ENCODE peak calls at places on chromosome 12, in five cellular contexts. One of them, this sample, is unnamed.

GRCh38 chr12:9389796-9390195 is 181.6 kb upstream of the PZP start:
- DNase-seq in cardiac fibroblast: no peak
- DNase-seq in foreskin fibroblast: no peak
- DNase-seq in heart right ventricle: no peak
- DNase-seq in HFFc6: no peak
- DNase-seq in this sample: no peak

GRCh38 chr12:115474525-115475353 is 790.8 kb upstream of the TBX3 start:
- DNase-seq in cardiac fibroblast: no peak
- DNase-seq in foreskin fibroblast: no peak
- DNase-seq in heart right ventricle: no peak
- DNase-seq in HFFc6: no peak
- DNase-seq in this sample: no peak

GRCh38 chr12:56931474-56931978 is 2.7 kb downstream of the SDR9C7 start:
- DNase-seq in cardiac fibroblast: peak; percentile 82
- DNase-seq in foreskin fibroblast: peak; percentile 34
- DNase-seq in heart right ventricle: no peak
- DNase-seq in HFFc6: peak; percentile 34
- DNase-seq in this sample: no peak

GRCh38 chr12:127363392-127363791 is 903.6 kb upstream of the TMEM132C start:
- DNase-seq in cardiac fibroblast: peak; percentile 53
- DNase-seq in foreskin fibroblast: peak; percentile 56
- DNase-seq in heart right ventricle: no peak
- DNase-seq in HFFc6: peak; percentile 6
- DNase-seq in this sample: no peak

GRCh38 chr12:8087666-8088065 is 5.6 kb downstream of the NECAP1 start:
- DNase-seq in cardiac fibroblast: no peak
- DNase-seq in foreskin fibroblast: no peak
- DNase-seq in heart right ventricle: no peak
- DNase-seq in HFFc6: no peak
- DNase-seq in this sample: no peak

GRCh38 chr12:71848212-71848611 is 8.7 kb downstream of the TBC1D15 start:
- DNase-seq in cardiac fibroblast: no peak
- DNase-seq in foreskin fibroblast: no peak
- DNase-seq in heart right ventricle: no peak
- DNase-seq in HFFc6: no peak
- DNase-seq in this sample: no peak

GRCh38 chr12:101570022-101570421 is 24.7 kb upstream of the MYBPC1 start:
- DNase-seq in cardiac fibroblast: peak; percentile 42
- DNase-seq in foreskin fibroblast: peak; percentile 1
- DNase-seq in heart right ventricle: no peak
- DNase-seq in HFFc6: peak; percentile 54
- DNase-seq in this sample: peak; percentile 7

GRCh38 chr12:10634427-10634826 is 21.0 kb upstream of the MAGOHB start:
- DNase-seq in cardiac fibroblast: peak; percentile 77
- DNase-seq in foreskin fibroblast: peak; percentile 82
- DNase-seq in heart right ventricle: no peak
- DNase-seq in HFFc6: peak; percentile 82
- DNase-seq in this sample: no peak

GRCh38 chr12:42485823-42486222 is 103.7 kb downstream of the PRICKLE1 start:
- DNase-seq in cardiac fibroblast: no peak
- DNase-seq in foreskin fibroblast: no peak
- DNase-seq in heart right ventricle: no peak
- DNase-seq in HFFc6: no peak
- DNase-seq in this sample: no peak

GRCh38 chr12:131608740-131609665 is 101.9 kb upstream of the SFSWAP start:
- DNase-seq in cardiac fibroblast: peak; percentile 58
- DNase-seq in foreskin fibroblast: peak; percentile 82
- DNase-seq in heart right ventricle: peak; percentile 75
- DNase-seq in HFFc6: peak; percentile 27
- DNase-seq in this sample: peak; percentile 27

GRCh38 chr12:3273409-3273853 is 196.3 kb downstream of the TSPAN9 start:
- DNase-seq in cardiac fibroblast: peak; percentile 46
- DNase-seq in foreskin fibroblast: peak; percentile 64
- DNase-seq in heart right ventricle: no peak
- DNase-seq in HFFc6: peak; percentile 63
- DNase-seq in this sample: no peak

GRCh38 chr12:75954076-75954475 is 77.5 kb downstream of the PHLDA1 start:
- DNase-seq in cardiac fibroblast: peak; percentile 98
- DNase-seq in foreskin fibroblast: peak; percentile 95
- DNase-seq in heart right ventricle: no peak
- DNase-seq in HFFc6: peak; percentile 98
- DNase-seq in this sample: peak; percentile 95

GRCh38 chr12:101298426-101298825 is 18.5 kb downstream of the UTP20 start:
- DNase-seq in cardiac fibroblast: peak; percentile 94
- DNase-seq in foreskin fibroblast: peak; percentile 61
- DNase-seq in heart right ventricle: no peak
- DNase-seq in HFFc6: peak; percentile 36
- DNase-seq in this sample: peak; percentile 15

GRCh38 chr12:3353621-3354020 is 137.4 kb upstream of the PRMT8 start:
- DNase-seq in cardiac fibroblast: no peak
- DNase-seq in foreskin fibroblast: no peak
- DNase-seq in heart right ventricle: no peak
- DNase-seq in HFFc6: no peak
- DNase-seq in this sample: no peak

GRCh38 chr12:84069079-84069661 is 843.4 kb downstream of the SLC6A15 start:
- DNase-seq in cardiac fibroblast: no peak
- DNase-seq in foreskin fibroblast: peak; percentile 59
- DNase-seq in heart right ventricle: no peak
- DNase-seq in HFFc6: no peak
- DNase-seq in this sample: no peak

GRCh38 chr12:113403435-113404415 is at the start of gene SDS:
- DNase-seq in cardiac fibroblast: peak; percentile 23
- DNase-seq in foreskin fibroblast: no peak
- DNase-seq in heart right ventricle: peak; percentile 65
- DNase-seq in HFFc6: no peak
- DNase-seq in this sample: no peak

GRCh38 chr12:5580911-5581488 is 149.1 kb downstream of the NTF3 start:
- DNase-seq in cardiac fibroblast: no peak
- DNase-seq in foreskin fibroblast: peak; percentile 49
- DNase-seq in heart right ventricle: peak; percentile 26
- DNase-seq in HFFc6: no peak
- DNase-seq in this sample: no peak

GRCh38 chr12:101759396-101760047 is 20.3 kb upstream of the SYCP3 start:
- DNase-seq in cardiac fibroblast: peak; percentile 54
- DNase-seq in foreskin fibroblast: peak; percentile 56
- DNase-seq in heart right ventricle: no peak
- DNase-seq in HFFc6: peak; percentile 21
- DNase-seq in this sample: no peak

GRCh38 chr12:104985206-104985605 is 910 bp upstream of the NOPCHAP1 start:
- DNase-seq in cardiac fibroblast: no peak
- DNase-seq in foreskin fibroblast: peak; percentile 5
- DNase-seq in heart right ventricle: no peak
- DNase-seq in HFFc6: no peak
- DNase-seq in this sample: no peak

GRCh38 chr12:67594888-67595287 is 53.7 kb upstream of the DYRK2 start:
- DNase-seq in cardiac fibroblast: no peak
- DNase-seq in foreskin fibroblast: peak; percentile 10
- DNase-seq in heart right ventricle: no peak
- DNase-seq in HFFc6: peak; percentile 16
- DNase-seq in this sample: no peak

GRCh38 chr12:117854339-117855012 is 114.3 kb downstream of the KSR2 start:
- DNase-seq in cardiac fibroblast: peak; percentile 58
- DNase-seq in foreskin fibroblast: peak; percentile 62
- DNase-seq in heart right ventricle: no peak
- DNase-seq in HFFc6: peak; percentile 48
- DNase-seq in this sample: no peak

GRCh38 chr12:112716099-112717093 is 75.2 kb upstream of the RPH3A start:
- DNase-seq in cardiac fibroblast: peak; percentile 15
- DNase-seq in foreskin fibroblast: no peak
- DNase-seq in heart right ventricle: no peak
- DNase-seq in HFFc6: no peak
- DNase-seq in this sample: no peak

GRCh38 chr12:14884458-14884878 is 1.2 kb downstream of the MGP start:
- DNase-seq in cardiac fibroblast: peak; percentile 90
- DNase-seq in foreskin fibroblast: peak; percentile 88
- DNase-seq in heart right ventricle: peak; percentile 73
- DNase-seq in HFFc6: peak; percentile 25
- DNase-seq in this sample: peak; percentile 22

GRCh38 chr12:6450091-6450868 is 1.6 kb upstream of the TAPBPL start:
- DNase-seq in cardiac fibroblast: no peak
- DNase-seq in foreskin fibroblast: peak; percentile 28
- DNase-seq in heart right ventricle: no peak
- DNase-seq in HFFc6: no peak
- DNase-seq in this sample: no peak

GRCh38 chr12:74900232-74900631 is 309.4 kb downstream of the KCNC2 start:
- DNase-seq in cardiac fibroblast: no peak
- DNase-seq in foreskin fibroblast: no peak
- DNase-seq in heart right ventricle: no peak
- DNase-seq in HFFc6: no peak
- DNase-seq in this sample: no peak

GRCh38 chr12:81077686-81078441 is at the start of gene ACSS3:
- DNase-seq in cardiac fibroblast: peak; percentile 32
- DNase-seq in foreskin fibroblast: peak; percentile 74
- DNase-seq in heart right ventricle: peak; percentile 65
- DNase-seq in HFFc6: peak; percentile 0
- DNase-seq in this sample: no peak

GRCh38 chr12:5912437-5913334 is 32.4 kb downstream of the ANO2 start:
- DNase-seq in cardiac fibroblast: no peak
- DNase-seq in foreskin fibroblast: no peak
- DNase-seq in heart right ventricle: no peak
- DNase-seq in HFFc6: no peak
- DNase-seq in this sample: no peak

GRCh38 chr12:130351331-130351730 is 13.6 kb downstream of the PIWIL1 start:
- DNase-seq in cardiac fibroblast: no peak
- DNase-seq in foreskin fibroblast: no peak
- DNase-seq in heart right ventricle: no peak
- DNase-seq in HFFc6: no peak
- DNase-seq in this sample: no peak

GRCh38 chr12:112096667-112097066 is 11.9 kb downstream of the NAA25 start:
- DNase-seq in cardiac fibroblast: peak; percentile 84
- DNase-seq in foreskin fibroblast: peak; percentile 88
- DNase-seq in heart right ventricle: no peak
- DNase-seq in HFFc6: peak; percentile 76
- DNase-seq in this sample: no peak

DNA sequence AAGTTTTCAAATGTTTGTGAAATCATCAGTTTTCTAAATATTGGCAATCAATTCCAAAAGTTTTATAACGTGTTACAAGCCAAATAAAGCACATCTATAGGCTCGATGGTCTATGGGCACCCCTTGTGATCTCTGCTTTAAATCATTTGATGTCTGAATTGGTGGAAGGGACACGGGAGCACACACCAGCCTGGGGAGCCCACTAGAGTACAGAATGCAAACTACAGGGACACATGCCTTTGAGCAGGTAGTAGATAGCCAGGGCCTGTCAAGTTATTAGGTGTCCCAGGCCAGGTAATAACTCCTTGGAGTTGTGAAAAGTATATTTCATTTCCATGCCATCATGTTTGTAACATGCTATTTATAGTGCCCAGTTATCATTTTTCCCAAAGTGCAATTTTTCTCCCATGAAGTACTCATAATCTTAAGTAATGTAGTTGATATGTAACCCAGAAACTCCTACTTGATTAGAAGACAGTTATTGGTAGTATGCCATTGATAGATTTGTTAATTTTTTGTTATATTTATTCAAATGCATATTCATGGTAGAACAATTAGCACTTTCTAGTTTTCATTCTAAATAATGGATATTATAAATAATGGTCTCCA is 97.0 kb upstream of the FGD4 start:
- DNase-seq in cardiac fibroblast: peak; percentile 56
- DNase-seq in foreskin fibroblast: peak; percentile 51
- DNase-seq in heart right ventricle: no peak
- DNase-seq in HFFc6: peak; percentile 15
- DNase-seq in this sample: no peak
- TF ChIP-seq CTCF in cardiac fibroblast: peak; percentile 70
- TF ChIP-seq CTCF in foreskin fibroblast: peak; percentile 52
- TF ChIP-seq CTCF in heart right ventricle: peak; percentile 39
- TF ChIP-seq CTCF in HFFc6: peak; percentile 75
- TF ChIP-seq CTCF in this sample: peak; percentile 37

DNA sequence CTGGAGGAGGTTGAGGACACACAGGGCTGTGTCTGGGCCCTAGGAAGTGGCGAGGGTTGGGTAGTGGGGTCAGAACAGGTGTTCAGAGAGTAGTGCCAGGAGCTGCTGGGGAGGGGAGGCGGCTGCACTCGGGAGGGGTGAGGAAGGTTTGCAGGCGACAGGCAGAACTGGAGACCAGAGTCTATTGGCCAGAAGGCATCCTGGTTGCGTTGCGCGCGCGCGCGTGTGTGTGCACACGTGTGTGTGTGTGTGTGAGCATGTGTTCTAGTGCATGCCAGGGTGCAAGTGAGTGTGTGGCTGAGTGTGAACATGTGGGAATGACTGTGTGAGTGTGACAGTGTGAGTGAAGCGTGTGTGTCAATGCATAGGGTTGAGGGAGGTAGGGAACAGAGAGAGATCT is 86.4 kb downstream of the CCDC92 start:
- DNase-seq in cardiac fibroblast: no peak
- DNase-seq in foreskin fibroblast: no peak
- DNase-seq in heart right ventricle: no peak
- DNase-seq in HFFc6: no peak
- DNase-seq in this sample: no peak
- TF ChIP-seq CTCF in cardiac fibroblast: no peak
- TF ChIP-seq CTCF in foreskin fibroblast: no peak
- TF ChIP-seq CTCF in heart right ventricle: no peak
- TF ChIP-seq CTCF in HFFc6: no peak
- TF ChIP-seq CTCF in this sample: no peak

GRCh38 chr12:64390275-64390851 is at the start of gene C12orf56:
- DNase-seq in cardiac fibroblast: no peak
- DNase-seq in foreskin fibroblast: peak; percentile 68
- DNase-seq in heart right ventricle: peak; percentile 14
- DNase-seq in HFFc6: no peak
- DNase-seq in this sample: no peak
- TF ChIP-seq CTCF in cardiac fibroblast: no peak
- TF ChIP-seq CTCF in foreskin fibroblast: no peak
- TF ChIP-seq CTCF in heart right ventricle: no peak
- TF ChIP-seq CTCF in HFFc6: no peak
- TF ChIP-seq CTCF in this sample: no peak

GRCh38 chr12:33438025-33438772 is 1.4 kb downstream of the SYT10 start:
- DNase-seq in cardiac fibroblast: no peak
- DNase-seq in foreskin fibroblast: no peak
- DNase-seq in heart right ventricle: no peak
- DNase-seq in HFFc6: no peak
- DNase-seq in this sample: no peak

GRCh38 chr12:33440477-33440876 is 858 bp upstream of the SYT10 start:
- DNase-seq in cardiac fibroblast: no peak
- DNase-seq in foreskin fibroblast: no peak
- DNase-seq in heart right ventricle: no peak
- DNase-seq in HFFc6: no peak
- DNase-seq in this sample: no peak

GRCh38 chr12:33437598-33437997 is 2.0 kb downstream of the SYT10 start:
- DNase-seq in cardiac fibroblast: no peak
- DNase-seq in foreskin fibroblast: no peak
- DNase-seq in heart right ventricle: no peak
- DNase-seq in HFFc6: no peak
- DNase-seq in this sample: no peak

GRCh38 chr12:33438890-33439586 is 581 bp downstream of the SYT10 start:
- DNase-seq in cardiac fibroblast: peak; percentile 42
- DNase-seq in foreskin fibroblast: peak; percentile 19
- DNase-seq in heart right ventricle: no peak
- DNase-seq in HFFc6: no peak
- DNase-seq in this sample: no peak

DNA sequence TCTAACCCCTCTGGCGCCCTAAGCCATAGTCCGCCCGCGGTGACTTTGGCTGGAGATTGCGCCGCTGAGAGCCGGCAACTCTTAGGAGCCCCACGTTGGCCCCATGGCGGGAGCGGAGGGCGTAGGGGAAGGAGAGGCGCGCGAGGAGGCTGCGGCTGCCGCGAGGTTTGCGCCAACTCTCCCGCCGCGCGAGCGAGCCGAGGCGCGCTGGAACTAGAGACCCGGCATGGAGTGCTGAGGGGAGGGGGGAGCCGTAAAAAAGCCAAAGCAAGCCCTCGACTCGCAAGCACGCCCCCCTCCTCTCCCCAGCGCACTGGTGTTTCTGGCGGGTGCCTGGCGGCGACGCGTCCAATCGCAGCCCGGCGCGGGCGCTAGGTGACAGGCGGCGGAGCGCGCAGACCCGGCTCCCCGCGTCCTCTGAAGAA is at the start of gene SYT10:
- DNase-seq in cardiac fibroblast: no peak
- DNase-seq in foreskin fibroblast: peak; percentile 7
- DNase-seq in heart right ventricle: no peak
- DNase-seq in HFFc6: no peak
- DNase-seq in this sample: no peak
- TF ChIP-seq CTCF in cardiac fibroblast: no peak
- TF ChIP-seq CTCF in foreskin fibroblast: no peak
- TF ChIP-seq CTCF in heart right ventricle: no peak
- TF ChIP-seq CTCF in HFFc6: no peak
- TF ChIP-seq CTCF in this sample: no peak

This sample was measured in AG09319.